ENCODE peak calls at places on chromosome 7, in eight cellular contexts. J, E, Y, H, P, F, O and D are unnamed samples. For H3K27me3, the result is how much of the 10 kb centered on the place peaks cover.

GRCh38 chr7:150856303-150857275 is 4.3 kb downstream of the AOC1 start:
- DNase-seq in O (no peak), F (no peak), J (no peak), H (no peak), P (no peak), E (peak), Y (no peak), D (no peak)

GRCh38 chr7:142654398-142654797 is 94.9 kb upstream of the PRSS1 start:
- DNase-seq in Y (no peak), F (no peak), J (no peak), P (no peak), E (no peak), H (no peak), O (no peak), D (no peak)

GRCh38 chr7:138478499-138478908 is 18.4 kb downstream of the TRIM24 start:
- DNase-seq in E (no peak), H (no peak), J (no peak), F (no peak), O (no peak), P (no peak), Y (no peak), D (no peak)

GRCh38 chr7:75889223-75889825 is 10.5 kb downstream of the RHBDD2 start:
- DNase-seq in P (no peak), O (no peak), F (no peak), J (no peak), E (peak), Y (no peak), H (no peak), D (no peak)

GRCh38 chr7:3003936-3004335 is 39.7 kb downstream of the CARD11 start:
- DNase-seq in J (no peak), E (no peak), F (no peak), O (no peak), Y (no peak), P (no peak), H (no peak), D (no peak)

GRCh38 chr7:142420554-142421362 is 162.9 kb upstream of the PRSS58 start:
- DNase-seq in E (peak), P (peak), J (peak), F (no peak), O (no peak), H (peak), Y (peak), D (no peak)

GRCh38 chr7:157439761-157440160 is 103.0 kb downstream of the DNAJB6 start:
- DNase-seq in Y (no peak), O (no peak), F (no peak), P (no peak), J (no peak), H (no peak), E (peak), D (no peak)

GRCh38 chr7:14340415-14341079 is 351.1 kb upstream of the ETV1 start:
- DNase-seq in E (no peak), P (no peak), Y (no peak), J (no peak), O (no peak), F (no peak), H (peak), D (no peak)

GRCh38 chr7:47356261-47356660 is 225.7 kb downstream of the TNS3 start:
- DNase-seq in F (no peak), O (no peak), Y (no peak), P (no peak), H (peak), J (no peak), E (no peak), D (no peak)

GRCh38 chr7:134419875-134420274 is 39.0 kb downstream of the AKR1B1 start:
- DNase-seq in H (no peak), E (no peak), F (no peak), O (no peak), Y (no peak), P (no peak), J (peak), D (no peak)

GRCh38 chr7:134419085-134419484 is 39.8 kb downstream of the AKR1B1 start:
- DNase-seq in P (no peak), F (no peak), O (no peak), E (no peak), J (no peak), Y (no peak), H (no peak), D (no peak)

GRCh38 chr7:134421998-134422397 is 36.9 kb downstream of the AKR1B1 start:
- DNase-seq in F (no peak), O (no peak), H (no peak), P (no peak), J (peak), E (no peak), Y (no peak), D (no peak)

GRCh38 chr7:134422646-134423045 is 36.3 kb downstream of the AKR1B1 start:
- DNase-seq in Y (no peak), H (no peak), P (no peak), F (no peak), J (no peak), O (no peak), E (no peak), D (no peak)

DNA sequence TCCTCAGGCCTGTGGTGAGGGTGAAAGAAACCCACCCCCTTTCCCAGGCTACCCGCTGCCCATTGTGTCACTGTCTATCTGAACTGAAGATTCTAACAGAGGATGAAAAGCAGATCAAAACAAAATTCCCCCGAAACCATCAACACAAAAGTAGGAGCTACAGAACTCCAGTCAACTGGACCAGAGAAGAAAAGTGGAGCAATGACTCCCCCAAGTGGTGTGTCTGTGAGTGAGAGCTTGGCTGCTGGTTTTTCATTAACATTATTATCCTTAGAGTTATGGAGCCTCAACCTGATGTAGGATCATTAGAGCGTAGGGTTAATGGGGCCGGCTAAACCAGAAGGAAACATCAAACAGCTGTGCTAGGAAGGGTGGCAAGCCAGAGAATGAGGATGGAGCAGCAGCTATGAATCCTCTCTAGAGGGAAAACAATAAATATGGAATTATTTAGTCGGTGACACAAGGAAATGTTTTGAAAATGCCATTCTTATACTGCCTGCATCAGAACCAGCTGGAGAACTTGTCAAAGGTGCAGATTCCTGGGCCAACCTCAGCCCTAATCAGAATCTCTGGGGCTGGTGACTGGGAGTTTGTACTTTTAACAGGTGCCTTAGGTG is 38.3 kb downstream of the AKR1B1 start:
- DNase-seq in P (peak), Y (peak), E (no peak), H (peak), O (no peak), F (peak), J (peak), D (no peak)
- H3K4me3 ChIP-seq in P (no peak), Y (no peak), E (no peak), H (no peak), O (no peak), F (no peak), J (peak), D (no peak)

GRCh38 chr7:92843781-92844180 is 7.4 kb upstream of the CDK6 start:
- DNase-seq in Y (no peak), E (no peak), J (no peak), P (no peak), H (no peak), O (no peak), F (no peak), D (no peak)
- H3K27me3 ChIP-seq in Y (under half), E (under half), J (under half), P (under half), H (under half), O (under half), F (under half), D (under half)

GRCh38 chr7:55207423-55207822 is 157.7 kb upstream of the LANCL2 start:
- DNase-seq in J (no peak), H (no peak), O (no peak), E (no peak), Y (no peak), F (no peak), P (no peak), D (no peak)
- H3K4me3 ChIP-seq in J (no peak), H (no peak), O (no peak), E (no peak), Y (no peak), F (no peak), P (no peak), D (no peak)

DNA sequence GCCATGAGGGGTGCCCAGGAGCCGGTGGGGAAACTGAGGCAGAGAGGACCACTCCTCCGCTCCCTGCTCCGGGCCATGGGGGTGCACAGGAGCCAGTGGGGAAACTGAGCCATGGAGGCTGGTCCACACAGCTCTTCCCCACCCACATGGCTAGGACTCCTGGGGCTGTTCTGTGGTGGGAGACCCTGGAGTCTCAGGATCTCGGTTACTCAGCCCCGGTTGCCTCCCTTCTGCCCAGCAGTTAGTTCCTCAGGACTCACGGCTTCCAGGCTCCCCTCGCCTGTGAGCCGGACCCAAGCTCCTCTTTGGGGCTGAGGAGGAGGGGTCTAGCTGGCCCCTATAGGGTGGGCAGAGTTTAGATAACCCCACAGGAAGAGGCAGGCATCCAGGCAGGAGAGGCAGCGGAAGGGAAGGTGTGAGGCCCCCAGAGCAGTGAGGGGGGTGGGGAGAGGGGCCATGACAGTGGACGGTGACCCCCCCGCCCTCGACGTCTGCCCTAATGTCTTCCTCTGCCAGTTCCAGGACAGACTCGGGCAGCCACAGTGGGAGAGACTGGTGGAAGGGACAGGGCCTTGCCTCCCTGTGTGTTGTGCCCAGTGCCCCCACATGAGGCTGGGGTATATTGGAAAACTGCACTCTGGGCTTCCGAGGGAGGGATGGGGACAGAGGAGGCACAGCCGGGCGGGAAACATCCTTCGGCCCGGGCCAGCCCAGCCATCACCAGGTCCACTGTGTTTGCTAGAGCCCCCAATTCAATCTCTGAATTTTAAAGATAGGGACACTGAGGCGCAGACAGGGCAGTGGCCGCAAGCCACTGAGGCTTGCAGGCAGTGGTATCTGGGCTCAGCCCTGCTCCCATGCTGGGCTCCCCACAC is 4.3 kb downstream of the ELFN1 start:
- DNase-seq in Y (no peak), J (no peak), O (no peak), H (no peak), P (no peak), E (peak), F (no peak), D (no peak)
- H3K27me3 ChIP-seq in Y (under half), J (under half), O (under half), H (under half), P (under half), E (under half), F (under half), D (half or more)

DNA sequence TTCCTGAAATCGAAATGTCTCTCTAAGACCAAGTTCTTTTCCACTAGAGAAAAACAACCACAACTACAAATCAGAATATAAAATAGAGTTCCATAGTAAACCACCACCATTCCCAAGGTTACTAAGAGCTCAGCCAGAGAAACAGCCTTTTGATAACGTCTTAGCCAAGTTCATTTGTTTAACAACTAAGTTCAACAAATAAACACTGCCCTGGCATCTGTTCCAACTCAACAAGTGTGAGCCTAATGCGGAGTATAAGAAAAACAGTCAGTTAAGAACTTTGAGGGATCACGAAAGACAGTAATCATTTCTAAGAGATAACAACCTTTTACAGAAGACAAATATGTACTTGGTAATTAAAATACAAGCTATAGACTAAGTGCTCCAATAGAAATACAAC is 77.3 kb downstream of the CALD1 start:
- DNase-seq in Y (no peak), P (peak), F (no peak), J (peak), H (no peak), E (no peak), O (no peak), D (no peak)
- H3K4me3 ChIP-seq in Y (no peak), P (no peak), F (no peak), J (peak), H (no peak), E (no peak), O (no peak), D (no peak)